ENCODE peak calls at places on chromosomes 3 and 15, in six cellular contexts. Q is tibial nerve, Y is ovary, H is heart right ventricle, R is transverse colon, J is colonic mucosa. O is an unnamed sample. For H3K27me3 and H3K4me1, the result is how much of the 10 kb centered on the place peaks cover.

GRCh38 chr15:60758961-60759729 is 280.2 kb upstream of the ICE2 start:
- DNase-seq in Q (no peak), Y (no peak), H (no peak), R (no peak), J (no peak), O (no peak)

GRCh38 chr3:10707984-10708868 is 107.8 kb upstream of the SLC6A11 start:
- DNase-seq in Q (no peak), Y (no peak), H (no peak), R (no peak), J (no peak), O (peak)

GRCh38 chr15:32824777-32825176 is 107.0 kb downstream of the GREM1 start:
- DNase-seq in Q (no peak), Y (no peak), H (no peak), R (no peak), J (no peak), O (no peak)

GRCh38 chr3:58414538-58415197 is 19.0 kb downstream of the PDHB start:
- DNase-seq in Q (no peak), Y (peak), H (peak), R (peak), J (peak), O (peak)

GRCh38 chr3:190301591-190301990 is 20.7 kb downstream of the CLDN1 start:
- DNase-seq in Q (no peak), Y (no peak), H (no peak), R (no peak), J (no peak), O (no peak)

GRCh38 chr3:52650437-52650836 is 35.3 kb downstream of the PBRM1 start:
- DNase-seq in Q (no peak), Y (no peak), H (no peak), R (no peak), J (no peak), O (no peak)

GRCh38 chr3:3772920-3773319 is 26.3 kb upstream of the LRRN1 start:
- DNase-seq in Q (no peak), Y (no peak), H (no peak), R (no peak), J (no peak), O (no peak)

GRCh38 chr15:70382009-70382749 is 284.5 kb upstream of the TLE3 start:
- DNase-seq in Q (no peak), Y (no peak), H (no peak), R (no peak), J (no peak), O (no peak)

GRCh38 chr3:96931491-96931890 is 117.1 kb downstream of the EPHA6 start:
- DNase-seq in Q (no peak), Y (no peak), H (no peak), R (no peak), J (no peak), O (no peak)

GRCh38 chr15:29859981-29860745 is 37.9 kb upstream of the TJP1 start:
- DNase-seq in Q (no peak), Y (no peak), H (no peak), R (no peak), J (no peak), O (no peak)

GRCh38 chr15:61820951-61821350 is 239.3 kb downstream of the VPS13C start:
- DNase-seq in Q (no peak), Y (no peak), H (no peak), R (no peak), J (no peak), O (no peak)

GRCh38 chr15:31148622-31149505 is 47.3 kb upstream of the TRPM1 start:
- DNase-seq in Q (no peak), Y (no peak), H (no peak), R (no peak), J (no peak), O (peak)

GRCh38 chr3:102225407-102226132 is 209.2 kb upstream of the ZPLD1 start:
- DNase-seq in Q (no peak), Y (no peak), H (no peak), R (no peak), J (no peak), O (no peak)

GRCh38 chr15:63186065-63186464 is 3.3 kb upstream of the RAB8B start:
- DNase-seq in Q (no peak), Y (no peak), H (no peak), R (no peak), J (no peak), O (no peak)

GRCh38 chr3:13045904-13046568 is 27.2 kb downstream of the IQSEC1 start:
- DNase-seq in Q (no peak), Y (no peak), H (peak), R (peak), J (no peak), O (peak)

GRCh38 chr3:101643861-101644613 is 32.9 kb downstream of the ZBTB11 start:
- DNase-seq in Q (no peak), Y (no peak), H (no peak), R (no peak), J (no peak), O (no peak)

GRCh38 chr3:157888040-157888439 is 218.2 kb downstream of the SHOX2 start:
- DNase-seq in Q (no peak), Y (no peak), H (no peak), R (no peak), J (no peak), O (no peak)

GRCh38 chr15:73981761-73982222 is 10.3 kb downstream of the STOML1 start:
- DNase-seq in Q (no peak), Y (no peak), H (no peak), R (no peak), J (no peak), O (no peak)

GRCh38 chr15:58229297-58229768 is 91.2 kb downstream of the AQP9 start:
- DNase-seq in Q (no peak), Y (no peak), H (no peak), R (no peak), J (no peak), O (no peak)

DNA sequence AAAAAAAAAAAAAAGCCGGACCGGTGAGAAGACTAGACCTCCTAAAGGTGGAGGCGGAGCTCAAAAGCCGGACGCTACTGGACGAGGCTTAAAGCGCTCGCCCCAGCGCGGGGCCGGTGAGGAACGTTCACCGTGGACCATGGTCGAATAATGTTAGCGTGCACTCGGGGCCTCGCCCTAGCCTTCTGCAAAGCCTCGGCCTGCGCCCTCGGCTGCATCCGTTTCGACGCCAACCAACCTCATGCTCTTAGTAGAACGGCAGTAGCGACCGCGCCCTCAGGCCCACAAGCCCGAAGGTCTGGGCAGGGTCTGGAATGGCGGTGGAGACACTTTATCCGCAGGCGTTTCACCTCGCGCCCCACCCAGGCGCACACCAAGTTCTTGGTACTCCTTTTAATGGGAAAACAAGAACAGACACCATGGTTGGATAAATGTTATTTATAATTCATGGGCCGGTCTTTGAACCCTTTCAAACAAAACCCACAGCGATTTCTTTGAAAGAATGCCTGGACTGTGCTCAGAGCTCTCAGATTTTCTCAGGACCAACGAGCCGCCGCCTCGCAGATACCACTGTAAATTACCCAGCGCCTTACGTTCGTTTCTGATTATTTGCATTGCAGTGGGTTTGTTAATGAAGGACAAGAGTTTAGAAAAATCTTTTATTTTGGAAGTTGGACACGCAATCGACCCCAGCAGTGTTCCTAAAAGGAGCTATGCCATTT is 1.3 kb upstream of the ISL2 start:
- DNase-seq in Q (no peak), Y (no peak), H (no peak), R (no peak), J (no peak), O (no peak)
- H3K27me3 ChIP-seq in Q (half or more), Y (under half), H (half or more), R (half or more), J (half or more), O (under half)

GRCh38 chr3:48830660-48831190 is 16.9 kb downstream of the PRKAR2A start:
- DNase-seq in Q (no peak), Y (no peak), H (no peak), R (no peak), J (no peak), O (no peak)

GRCh38 chr3:48820626-48821324 is 26.9 kb downstream of the PRKAR2A start:
- DNase-seq in Q (no peak), Y (no peak), H (peak), R (no peak), J (no peak), O (no peak)

GRCh38 chr3:48826451-48826850 is 21.2 kb downstream of the PRKAR2A start:
- DNase-seq in Q (no peak), Y (no peak), H (no peak), R (no peak), J (no peak), O (no peak)
- H3K27ac ChIP-seq in Q (no peak), Y (no peak), H (no peak), R (no peak), J (no peak), O (no peak)

GRCh38 chr3:134803051-134803505 is 8.0 kb downstream of the EPHB1 start:
- DNase-seq in Q (no peak), Y (no peak), H (no peak), R (no peak), J (no peak), O (no peak)

GRCh38 chr3:134803652-134804051 is 8.6 kb downstream of the EPHB1 start:
- DNase-seq in Q (no peak), Y (no peak), H (no peak), R (no peak), J (peak), O (no peak)

GRCh38 chr3:134802428-134803050 is 7.5 kb downstream of the EPHB1 start:
- DNase-seq in Q (no peak), Y (no peak), H (no peak), R (no peak), J (peak), O (no peak)

GRCh38 chr3:134799393-134799792 is 4.3 kb downstream of the EPHB1 start:
- DNase-seq in Q (no peak), Y (no peak), H (no peak), R (no peak), J (no peak), O (peak)

DNA sequence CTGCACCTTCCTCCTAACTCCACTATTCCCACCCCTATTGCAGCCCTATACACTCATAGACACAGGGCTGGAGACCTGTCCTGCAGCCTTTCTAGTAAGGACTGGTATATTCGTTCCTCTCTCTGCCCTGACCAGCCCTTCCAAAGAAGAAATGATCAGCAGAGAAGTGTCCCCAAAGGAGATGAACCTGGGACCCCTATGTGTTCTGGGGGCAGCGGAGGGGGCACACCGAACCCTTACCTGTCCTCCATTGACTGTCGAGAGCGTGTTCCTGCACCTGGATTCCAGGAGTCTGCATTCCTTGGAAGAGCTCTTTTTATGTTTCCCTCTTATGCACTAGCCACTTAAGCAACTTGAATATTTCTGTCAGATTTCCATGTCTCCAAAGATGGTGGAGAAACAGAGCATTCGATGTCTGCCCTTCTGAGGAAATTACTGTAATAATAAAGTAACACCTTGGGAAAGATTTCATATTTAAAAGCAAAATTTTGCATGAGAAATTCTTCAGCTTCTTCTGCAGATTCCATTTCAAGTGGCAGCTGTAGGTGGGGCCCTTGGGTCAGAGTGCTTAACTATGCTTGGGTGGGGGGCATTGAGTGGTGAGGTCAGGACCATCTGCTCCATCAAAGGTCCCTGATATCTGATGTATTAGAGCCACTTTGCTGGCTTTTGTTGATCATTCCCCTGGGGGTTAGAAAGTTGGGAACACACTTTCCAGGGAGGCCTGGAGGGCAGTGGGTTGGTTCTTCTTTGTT is 6.3 kb downstream of the EPHB1 start:
- DNase-seq in Q (no peak), Y (no peak), H (no peak), R (no peak), J (no peak), O (no peak)
- H3K4me1 ChIP-seq in Q (under half), Y (under half), H (under half), R (under half), J (under half), O (under half)

DNA sequence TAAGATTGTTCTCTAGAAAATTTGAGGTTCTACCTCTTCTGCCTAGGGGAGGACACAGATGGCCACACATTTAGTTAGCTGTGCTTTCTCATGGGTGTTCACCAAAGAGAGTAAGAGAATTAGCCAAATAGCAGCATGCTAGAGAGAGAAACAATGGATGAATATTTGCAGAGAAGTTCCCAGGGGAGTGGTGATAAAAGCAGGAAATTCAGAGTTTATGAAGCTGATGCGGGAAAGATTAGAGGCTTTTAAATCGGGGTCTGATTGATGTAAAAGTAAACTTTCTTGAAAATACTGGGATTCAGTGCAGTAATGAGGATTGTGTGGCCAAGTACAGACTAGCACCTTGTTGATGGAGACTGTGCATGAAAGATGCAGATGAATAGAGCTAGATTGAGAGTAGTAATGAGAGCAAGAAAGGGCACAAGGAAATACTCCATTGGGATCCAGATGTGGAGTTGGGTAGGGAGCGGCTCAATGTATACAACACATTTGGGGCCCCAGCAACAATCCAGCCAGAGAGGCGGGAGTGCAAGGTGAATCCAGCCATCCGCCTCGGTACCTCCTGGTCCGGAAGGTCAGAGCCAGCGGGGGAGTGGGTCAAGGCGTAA is 8.8 kb downstream of the ISL2 start:
- DNase-seq in Q (no peak), Y (no peak), H (no peak), R (no peak), J (no peak), O (no peak)
- H3K27me3 ChIP-seq in Q (half or more), Y (under half), H (half or more), R (half or more), J (half or more), O (under half)

GRCh38 chr3:15314276-15314675 is 18.1 kb downstream of the SH3BP5 start:
- DNase-seq in Q (no peak), Y (no peak), H (no peak), R (no peak), J (no peak), O (no peak)
- H3K27ac ChIP-seq in Q (peak), Y (no peak), H (peak), R (peak), J (no peak), O (peak)

GRCh38 chr3:99640214-99640851 is 1.9 kb downstream of the COL8A1 start:
- DNase-seq in Q (no peak), Y (no peak), H (no peak), R (no peak), J (no peak), O (no peak)

GRCh38 chr3:99641480-99641879 is 3.1 kb downstream of the COL8A1 start:
- DNase-seq in Q (no peak), Y (no peak), H (no peak), R (no peak), J (no peak), O (no peak)

GRCh38 chr3:99644017-99644416 is 5.6 kb downstream of the COL8A1 start:
- DNase-seq in Q (no peak), Y (no peak), H (no peak), R (no peak), J (no peak), O (no peak)

GRCh38 chr3:99639579-99639978 is 1.2 kb downstream of the COL8A1 start:
- DNase-seq in Q (no peak), Y (no peak), H (no peak), R (no peak), J (no peak), O (no peak)

GRCh38 chr3:99641984-99642383 is 3.6 kb downstream of the COL8A1 start:
- DNase-seq in Q (no peak), Y (no peak), H (no peak), R (no peak), J (no peak), O (no peak)
- H3K4me1 ChIP-seq in Q (under half), Y (under half), H (under half), R (under half), J (under half), O (under half)

O was measured in testis.